ENCODE peak calls at places on chromosomes 1 and 21, in seven cellular contexts. Z is anterior cingulate cortex; W is thoracic aorta; G is SHP77; S is CD4-positive, alpha-beta memory T cell; B is NCI-H2081; I is head of caudate nucleus. K is an unnamed sample.

GRCh38 chr1:12384836-12385456 is 155.1 kb downstream of the VPS13D start:
- DNase-seq in Z (no peak), W (no peak), G (no peak), S (peak), B (no peak), I (no peak), K (no peak)

GRCh38 chr1:32014937-32015363 is 1.3 kb downstream of the KHDRBS1 start:
- DNase-seq in Z (no peak), W (no peak), G (no peak), S (peak), B (peak), I (no peak), K (peak)

GRCh38 chr21:42403611-42404231 is at the start of gene UBASH3A:
- DNase-seq in Z (no peak), W (no peak), G (no peak), S (peak), B (no peak), I (no peak), K (no peak)

GRCh38 chr1:54046671-54047383 is 6.2 kb downstream of the TMEM59 start:
- DNase-seq in Z (no peak), W (no peak), G (no peak), S (no peak), B (peak), I (no peak), K (no peak)

GRCh38 chr21:45504516-45505415 is 37.5 kb downstream of the SLC19A1 start:
- DNase-seq in Z (no peak), W (no peak), G (no peak), S (no peak), B (no peak), I (no peak), K (no peak)

GRCh38 chr1:11069233-11069950 is 9.6 kb upstream of the SRM start:
- DNase-seq in Z (no peak), W (no peak), G (no peak), S (no peak), B (no peak), I (no peak), K (no peak)

GRCh38 chr1:37634554-37635308 is at the start of gene RSPO1:
- DNase-seq in Z (no peak), W (no peak), G (no peak), S (no peak), B (no peak), I (no peak), K (peak)

GRCh38 chr1:90201467-90202358 is 206.8 kb downstream of the ZNF326 start:
- DNase-seq in Z (no peak), W (no peak), G (no peak), S (no peak), B (no peak), I (no peak), K (no peak)

GRCh38 chr1:174266991-174267612 is 107.8 kb downstream of the RABGAP1L start:
- DNase-seq in Z (no peak), W (no peak), G (no peak), S (no peak), B (no peak), I (no peak), K (no peak)

GRCh38 chr1:16888806-16889178 is 7.0 kb upstream of the RNU1-2 start:
- DNase-seq in Z (no peak), W (no peak), G (no peak), S (no peak), B (no peak), I (no peak), K (no peak)

GRCh38 chr1:31957701-31958674 is 19.8 kb upstream of the PTP4A2 start:
- DNase-seq in Z (no peak), W (no peak), G (no peak), S (no peak), B (no peak), I (peak), K (no peak)

GRCh38 chr1:27528701-27529637 is 39.0 kb upstream of the WASF2 start:
- DNase-seq in Z (no peak), W (no peak), G (peak), S (no peak), B (peak), I (no peak), K (peak)

GRCh38 chr1:180309338-180309737 is 79.3 kb downstream of the LHX4 start:
- DNase-seq in Z (no peak), W (no peak), G (no peak), S (no peak), B (no peak), I (no peak), K (no peak)

GRCh38 chr1:16236495-16237342 is at the start of gene CPLANE2:
- DNase-seq in Z (peak), W (peak), G (peak), S (peak), B (peak), I (peak), K (peak)

GRCh38 chr1:99347041-99347684 is 82.9 kb downstream of the PLPPR4 start:
- DNase-seq in Z (no peak), W (no peak), G (no peak), S (no peak), B (no peak), I (no peak), K (no peak)

GRCh38 chr1:105626276-105626987 is 1430.0 kb upstream of the PRMT6 start:
- DNase-seq in Z (no peak), W (no peak), G (no peak), S (no peak), B (no peak), I (no peak), K (no peak)

GRCh38 chr1:55428944-55429931 is 214.1 kb upstream of the USP24 start:
- DNase-seq in Z (no peak), W (peak), G (no peak), S (no peak), B (no peak), I (no peak), K (no peak)

GRCh38 chr1:99334991-99335390 is 70.7 kb downstream of the PLPPR4 start:
- DNase-seq in Z (no peak), W (no peak), G (no peak), S (no peak), B (no peak), I (no peak), K (no peak)

GRCh38 chr1:72777918-72778317 is 495.6 kb upstream of the NEGR1 start:
- DNase-seq in Z (no peak), W (no peak), G (no peak), S (no peak), B (no peak), I (no peak), K (no peak)

GRCh38 chr1:147545133-147545532 is 3.8 kb downstream of the BCL9 start:
- DNase-seq in Z (no peak), W (no peak), G (no peak), S (peak), B (no peak), I (peak), K (no peak)

GRCh38 chr1:221098462-221099406 is 219.5 kb downstream of the HLX start:
- DNase-seq in Z (no peak), W (no peak), G (no peak), S (no peak), B (no peak), I (no peak), K (no peak)

GRCh38 chr1:232950919-232951579 is 638 bp downstream of the NTPCR start:
- DNase-seq in Z (no peak), W (no peak), G (no peak), S (peak), B (peak), I (peak), K (peak)